ENCODE peak calls at places on chromosomes 13 and 19, in five cellular contexts. One of them, this sample, is unnamed.

GRCh38 chr19:5913739-5914357 is at the start of gene CAPS:
- DNase-seq in A673: no peak
- DNase-seq in stimulated activated CD4-positive, alpha-beta T cell treated with anti-CD3 and anti-CD28 coated beads, Interleukin-1b, Interleukin-23, amount 100 ng/mL, for 24 hours: no peak
- DNase-seq in activated CD4-positive, alpha-beta T cell treated with anti-CD3 and anti-CD28 coated beads, Interleukin-2, amount 10 ng/mL, durations not matched to agents 7 days and 5 days: no peak
- DNase-seq in LoVo: peak
- DNase-seq in this sample: peak

GRCh38 chr13:109786457-109787134 is at the start of gene IRS2:
- DNase-seq in A673: peak
- DNase-seq in stimulated activated CD4-positive, alpha-beta T cell treated with anti-CD3 and anti-CD28 coated beads, Interleukin-1b, Interleukin-23, amount 100 ng/mL, for 24 hours: peak
- DNase-seq in activated CD4-positive, alpha-beta T cell treated with anti-CD3 and anti-CD28 coated beads, Interleukin-2, amount 10 ng/mL, durations not matched to agents 7 days and 5 days: peak
- DNase-seq in LoVo: peak
- DNase-seq in this sample: peak

GRCh38 chr19:1355258-1355973 is 28.3 kb upstream of the NDUFS7 start:
- DNase-seq in A673: peak
- DNase-seq in stimulated activated CD4-positive, alpha-beta T cell treated with anti-CD3 and anti-CD28 coated beads, Interleukin-1b, Interleukin-23, amount 100 ng/mL, for 24 hours: no peak
- DNase-seq in activated CD4-positive, alpha-beta T cell treated with anti-CD3 and anti-CD28 coated beads, Interleukin-2, amount 10 ng/mL, durations not matched to agents 7 days and 5 days: peak
- DNase-seq in LoVo: no peak
- DNase-seq in this sample: no peak

GRCh38 chr13:57644106-57644505 is 12.6 kb downstream of the PCDH17 start:
- DNase-seq in A673: no peak
- DNase-seq in stimulated activated CD4-positive, alpha-beta T cell treated with anti-CD3 and anti-CD28 coated beads, Interleukin-1b, Interleukin-23, amount 100 ng/mL, for 24 hours: no peak
- DNase-seq in activated CD4-positive, alpha-beta T cell treated with anti-CD3 and anti-CD28 coated beads, Interleukin-2, amount 10 ng/mL, durations not matched to agents 7 days and 5 days: no peak
- DNase-seq in LoVo: no peak
- DNase-seq in this sample: no peak

GRCh38 chr19:33432408-33433170 is 59.1 kb downstream of the CEBPG start:
- DNase-seq in A673: no peak
- DNase-seq in stimulated activated CD4-positive, alpha-beta T cell treated with anti-CD3 and anti-CD28 coated beads, Interleukin-1b, Interleukin-23, amount 100 ng/mL, for 24 hours: no peak
- DNase-seq in activated CD4-positive, alpha-beta T cell treated with anti-CD3 and anti-CD28 coated beads, Interleukin-2, amount 10 ng/mL, durations not matched to agents 7 days and 5 days: no peak
- DNase-seq in LoVo: no peak
- DNase-seq in this sample: no peak

GRCh38 chr13:56528040-56528760 is 612.5 kb upstream of the PRR20A start:
- DNase-seq in A673: no peak
- DNase-seq in stimulated activated CD4-positive, alpha-beta T cell treated with anti-CD3 and anti-CD28 coated beads, Interleukin-1b, Interleukin-23, amount 100 ng/mL, for 24 hours: no peak
- DNase-seq in activated CD4-positive, alpha-beta T cell treated with anti-CD3 and anti-CD28 coated beads, Interleukin-2, amount 10 ng/mL, durations not matched to agents 7 days and 5 days: no peak
- DNase-seq in LoVo: no peak
- DNase-seq in this sample: no peak

GRCh38 chr19:11399667-11400066 is 15.6 kb upstream of the EPOR start:
- DNase-seq in A673: no peak
- DNase-seq in stimulated activated CD4-positive, alpha-beta T cell treated with anti-CD3 and anti-CD28 coated beads, Interleukin-1b, Interleukin-23, amount 100 ng/mL, for 24 hours: no peak
- DNase-seq in activated CD4-positive, alpha-beta T cell treated with anti-CD3 and anti-CD28 coated beads, Interleukin-2, amount 10 ng/mL, durations not matched to agents 7 days and 5 days: no peak
- DNase-seq in LoVo: no peak
- DNase-seq in this sample: no peak

GRCh38 chr13:30718661-30719520 is 16.5 kb upstream of the ALOX5AP start:
- DNase-seq in A673: no peak
- DNase-seq in stimulated activated CD4-positive, alpha-beta T cell treated with anti-CD3 and anti-CD28 coated beads, Interleukin-1b, Interleukin-23, amount 100 ng/mL, for 24 hours: no peak
- DNase-seq in activated CD4-positive, alpha-beta T cell treated with anti-CD3 and anti-CD28 coated beads, Interleukin-2, amount 10 ng/mL, durations not matched to agents 7 days and 5 days: no peak
- DNase-seq in LoVo: peak
- DNase-seq in this sample: peak

GRCh38 chr19:46659151-46660007 is 1.6 kb downstream of the DACT3 start:
- DNase-seq in A673: peak
- DNase-seq in stimulated activated CD4-positive, alpha-beta T cell treated with anti-CD3 and anti-CD28 coated beads, Interleukin-1b, Interleukin-23, amount 100 ng/mL, for 24 hours: no peak
- DNase-seq in activated CD4-positive, alpha-beta T cell treated with anti-CD3 and anti-CD28 coated beads, Interleukin-2, amount 10 ng/mL, durations not matched to agents 7 days and 5 days: no peak
- DNase-seq in LoVo: no peak
- DNase-seq in this sample: peak

GRCh38 chr13:112970552-112971287 is 1.7 kb downstream of the MCF2L start:
- DNase-seq in A673: no peak
- DNase-seq in stimulated activated CD4-positive, alpha-beta T cell treated with anti-CD3 and anti-CD28 coated beads, Interleukin-1b, Interleukin-23, amount 100 ng/mL, for 24 hours: no peak
- DNase-seq in activated CD4-positive, alpha-beta T cell treated with anti-CD3 and anti-CD28 coated beads, Interleukin-2, amount 10 ng/mL, durations not matched to agents 7 days and 5 days: no peak
- DNase-seq in LoVo: no peak
- DNase-seq in this sample: no peak

GRCh38 chr19:29841209-29841558 is 29.4 kb downstream of the CCNE1 start:
- DNase-seq in A673: no peak
- DNase-seq in stimulated activated CD4-positive, alpha-beta T cell treated with anti-CD3 and anti-CD28 coated beads, Interleukin-1b, Interleukin-23, amount 100 ng/mL, for 24 hours: no peak
- DNase-seq in activated CD4-positive, alpha-beta T cell treated with anti-CD3 and anti-CD28 coated beads, Interleukin-2, amount 10 ng/mL, durations not matched to agents 7 days and 5 days: no peak
- DNase-seq in LoVo: peak
- DNase-seq in this sample: peak

GRCh38 chr13:45040626-45041025 is 51.3 kb downstream of the GPALPP1 start:
- DNase-seq in A673: peak
- DNase-seq in stimulated activated CD4-positive, alpha-beta T cell treated with anti-CD3 and anti-CD28 coated beads, Interleukin-1b, Interleukin-23, amount 100 ng/mL, for 24 hours: no peak
- DNase-seq in activated CD4-positive, alpha-beta T cell treated with anti-CD3 and anti-CD28 coated beads, Interleukin-2, amount 10 ng/mL, durations not matched to agents 7 days and 5 days: no peak
- DNase-seq in LoVo: no peak
- DNase-seq in this sample: no peak